ENCODE peak calls at places on chromosome 1, in ten cellular contexts. F, Y, B, K, O, T, R, N, L and I are unnamed samples.

GRCh38 chr1:28456078-28456477 is 49.8 kb upstream of the RCC1 start:
- DNase-seq in O (peak; percentile 3), F (peak; percentile 50), L (no peak), N (no peak), Y (peak; percentile 33), R (no peak), T (no peak), B (peak; percentile 21), K (peak; percentile 77), I (no peak)

GRCh38 chr1:153534933-153535663 is 693 bp downstream of the S100A6 start:
- DNase-seq in K (no peak), B (peak; percentile 74), N (peak; percentile 88), R (no peak), L (no peak), F (peak; percentile 51), Y (no peak), T (peak; percentile 30), O (no peak), I (no peak)

GRCh38 chr1:30048905-30049304 is 674.5 kb downstream of the MATN1 start:
- DNase-seq in F (no peak), Y (no peak), R (no peak), B (no peak), O (no peak), L (no peak), K (no peak), N (peak; percentile 17), T (no peak), I (no peak)

GRCh38 chr1:20233866-20234265 is 47.5 kb upstream of the PLA2G2C start:
- DNase-seq in B (no peak), T (no peak), L (no peak), K (no peak), F (no peak), O (no peak), N (no peak), R (peak; percentile 66), Y (no peak), I (no peak)

GRCh38 chr1:220526294-220526693 is 1.6 kb upstream of the MARK1 start:
- DNase-seq in L (no peak), O (no peak), Y (no peak), T (no peak), R (no peak), K (no peak), B (no peak), F (no peak), N (no peak), I (peak; percentile 31)

GRCh38 chr1:52337439-52337838 is 28.6 kb downstream of the CC2D1B start:
- DNase-seq in L (no peak), K (no peak), N (no peak), F (no peak), T (no peak), Y (no peak), R (no peak), O (no peak), B (no peak), I (no peak)

GRCh38 chr1:192626366-192627179 is 9.4 kb upstream of the RGS13 start:
- DNase-seq in N (no peak), F (peak; percentile 97), R (no peak), L (no peak), Y (no peak), T (no peak), O (no peak), K (no peak), B (no peak), I (no peak)

GRCh38 chr1:55965981-55966461 is 613.3 kb downstream of the PLPP3 start:
- DNase-seq in Y (peak; percentile 42), O (no peak), B (peak; percentile 8), R (no peak), T (no peak), F (no peak), N (no peak), L (no peak), K (no peak), I (no peak)

GRCh38 chr1:235022341-235023196 is 106.1 kb downstream of the TOMM20 start:
- DNase-seq in F (no peak), T (no peak), R (no peak), Y (no peak), O (no peak), K (no peak), B (no peak), L (no peak), N (no peak), I (no peak)

GRCh38 chr1:67957026-67957425 is 93.4 kb downstream of the DIRAS3 start:
- DNase-seq in L (no peak), N (no peak), Y (no peak), R (no peak), O (no peak), T (no peak), B (no peak), K (no peak), F (no peak), I (peak; percentile 40)